ENCODE peak calls at places on chromosomes 11 and 22, in nine cellular contexts. R is caudate nucleus; H is activated T-cell treated with anti-CD3 and anti-CD28 coated beads, Interleukin-2, amount 50 U/mL, for 72 hours; C is T-helper 17 cell; L is Caco-2; K is neuronal stem cell; Q is central memory CD4-positive, alpha-beta T cell; F is NCI-H1417 treated with DMSO at 0.1 percent for 48 hours; I is activated T-helper 1 cell treated with anti-CD3 and anti-CD28 coated beads, Interleukin-2, amount 50 U/mL, for 16 hours. S is an unnamed sample.

GRCh38 chr11:116529681-116530080 is 243.1 kb downstream of the BUD13 start:
- DNase-seq in Q (no peak), H (no peak), L (no peak), C (no peak), K (no peak), F (no peak), R (no peak), I (no peak), S (no peak)

GRCh38 chr22:25404556-25404922 is 159.9 kb upstream of the GRK3 start:
- DNase-seq in L (peak), C (no peak), Q (no peak), R (no peak), K (no peak), H (peak), I (no peak), F (no peak), S (no peak)

GRCh38 chr11:2039198-2039759 is 41.6 kb upstream of the H19 start:
- DNase-seq in K (no peak), H (no peak), I (no peak), Q (no peak), R (no peak), F (no peak), L (no peak), C (no peak), S (no peak)

GRCh38 chr11:12900496-12900895 is 108.6 kb upstream of the RASSF10 start:
- DNase-seq in H (no peak), R (no peak), C (no peak), Q (no peak), F (no peak), L (no peak), I (no peak), K (no peak), S (no peak)

GRCh38 chr22:27107824-27108223 is 450.4 kb downstream of the MIAT start:
- DNase-seq in I (no peak), C (no peak), R (no peak), L (no peak), H (no peak), K (no peak), Q (no peak), F (no peak), S (no peak)

GRCh38 chr11:129731316-129731715 is 84.3 kb upstream of the TMEM45B start:
- DNase-seq in H (no peak), K (no peak), L (no peak), I (no peak), R (no peak), F (no peak), Q (no peak), C (no peak), S (no peak)

GRCh38 chr11:15969281-15969680 is 387.1 kb downstream of the SOX6 start:
- DNase-seq in K (no peak), Q (no peak), C (no peak), F (no peak), R (peak), L (peak), I (no peak), H (no peak), S (no peak)

GRCh38 chr11:101407324-101407723 is 176.5 kb downstream of the TRPC6 start:
- DNase-seq in R (no peak), I (no peak), F (no peak), H (no peak), C (no peak), L (no peak), Q (no peak), K (no peak), S (no peak)

GRCh38 chr11:60951909-60952741 is at the start of gene SLC15A3:
- DNase-seq in Q (no peak), K (no peak), C (no peak), L (no peak), R (no peak), I (no peak), H (peak), F (no peak), S (no peak)

GRCh38 chr11:121508449-121508848 is 55.7 kb upstream of the SORL1-AS1 start:
- DNase-seq in I (no peak), C (no peak), Q (no peak), R (peak), H (no peak), F (no peak), L (no peak), K (peak), S (no peak)

GRCh38 chr11:35548925-35549561 is 23.6 kb upstream of the PAMR1 start:
- DNase-seq in L (no peak), I (no peak), R (no peak), F (no peak), Q (no peak), H (no peak), C (no peak), K (peak), S (no peak)

GRCh38 chr22:48197189-48197690 is 1434.8 kb downstream of the TBC1D22A start:
- DNase-seq in F (no peak), K (no peak), I (no peak), C (no peak), Q (no peak), R (no peak), L (no peak), H (no peak), S (no peak)

GRCh38 chr11:59206635-59207034 is 6.1 kb downstream of the MPEG1 start:
- DNase-seq in L (peak), H (no peak), I (no peak), Q (no peak), C (no peak), K (no peak), F (no peak), R (peak), S (peak)

GRCh38 chr11:76602431-76602861 is 68.1 kb downstream of the LRRC32 start:
- DNase-seq in I (no peak), C (no peak), H (no peak), L (no peak), Q (no peak), F (no peak), K (no peak), R (no peak), S (no peak)

GRCh38 chr11:14029971-14030531 is 67.5 kb downstream of the SPON1 start:
- DNase-seq in C (no peak), K (no peak), Q (no peak), R (no peak), H (no peak), L (no peak), I (no peak), F (no peak), S (no peak)

GRCh38 chr11:64203421-64204079 is 3.0 kb upstream of the FERMT3 start:
- DNase-seq in H (no peak), K (no peak), R (no peak), L (no peak), C (no peak), F (no peak), I (no peak), Q (no peak), S (no peak)

GRCh38 chr11:106021181-106021966 is 666 bp downstream of the MSANTD4 start:
- DNase-seq in R (no peak), L (no peak), C (no peak), K (no peak), H (no peak), I (no peak), F (no peak), Q (no peak), S (no peak)

GRCh38 chr11:72591785-72592490 is 82.3 kb downstream of the PDE2A start:
- DNase-seq in K (no peak), L (no peak), Q (peak), I (no peak), H (peak), C (no peak), R (peak), F (peak), S (no peak)

GRCh38 chr22:20427104-20427944 is 10.3 kb downstream of the SCARF2 start:
- DNase-seq in Q (no peak), K (no peak), R (no peak), H (no peak), C (no peak), I (no peak), F (no peak), L (no peak), S (no peak)

GRCh38 chr11:62033191-62034044 is 66.0 kb upstream of the FTH1 start:
- DNase-seq in Q (no peak), R (no peak), I (no peak), L (no peak), F (no peak), C (no peak), K (no peak), H (no peak), S (no peak)

GRCh38 chr11:76236092-76237026 is 30.1 kb upstream of the WNT11 start:
- DNase-seq in L (peak), H (no peak), C (no peak), F (no peak), R (peak), Q (peak), I (no peak), K (no peak), S (peak)

GRCh38 chr11:107859459-107860239 is 1.1 kb upstream of the SLC35F2 start:
- DNase-seq in R (no peak), L (peak), F (no peak), K (no peak), Q (no peak), H (peak), C (no peak), I (no peak), S (no peak)

GRCh38 chr11:112805658-112806057 is 155.6 kb upstream of the NCAM1 start:
- DNase-seq in Q (no peak), I (no peak), L (no peak), R (no peak), H (no peak), K (no peak), F (peak), C (no peak), S (no peak)

GRCh38 chr22:45164217-45165123 is 745 bp downstream of the NUP50 start:
- DNase-seq in H (peak), R (no peak), L (peak), C (peak), F (no peak), I (no peak), K (peak), Q (peak), S (no peak)

GRCh38 chr22:25353516-25354445 is 134.3 kb downstream of the CRYBB2 start:
- DNase-seq in H (no peak), C (no peak), K (no peak), I (no peak), L (no peak), F (no peak), R (no peak), Q (no peak), S (no peak)

GRCh38 chr11:27495710-27496300 is 10.8 kb downstream of the LIN7C start:
- DNase-seq in H (no peak), Q (no peak), C (no peak), K (no peak), R (no peak), I (no peak), F (no peak), L (no peak), S (no peak)

GRCh38 chr11:117614695-117615094 is 182.3 kb downstream of the DSCAML1 start:
- DNase-seq in C (no peak), I (no peak), K (no peak), H (no peak), Q (no peak), R (no peak), F (no peak), L (peak), S (no peak)

GRCh38 chr11:66338276-66339162 is 2.3 kb upstream of the RIN1 start:
- DNase-seq in R (no peak), I (no peak), C (no peak), H (no peak), K (no peak), L (no peak), F (no peak), Q (no peak), S (no peak)

GRCh38 chr22:24001314-24001713 is 3.9 kb downstream of the GSTT4 start:
- DNase-seq in Q (no peak), I (no peak), C (no peak), K (no peak), L (no peak), H (no peak), F (no peak), R (no peak), S (no peak)

GRCh38 chr11:43367382-43368178 is 8.9 kb downstream of the TTC17 start:
- DNase-seq in F (no peak), K (no peak), Q (no peak), I (no peak), C (no peak), L (no peak), H (no peak), R (no peak), S (no peak)

GRCh38 chr11:34757026-34757451 is 136.1 kb downstream of the EHF start:
- DNase-seq in K (no peak), F (no peak), C (no peak), H (no peak), Q (no peak), R (no peak), L (no peak), I (no peak), S (no peak)

GRCh38 chr11:112334381-112334780 is 73.7 kb upstream of the PLET1 start:
- DNase-seq in R (no peak), L (no peak), I (no peak), H (no peak), K (no peak), C (no peak), Q (no peak), F (no peak), S (no peak)

GRCh38 chr11:45028921-45029680 is 78.4 kb upstream of the TP53I11 start:
- DNase-seq in C (no peak), H (no peak), F (no peak), L (no peak), I (no peak), Q (no peak), R (no peak), K (no peak), S (peak)

GRCh38 chr11:19766206-19766605 is 53.6 kb downstream of the NAV2 start:
- DNase-seq in I (no peak), F (no peak), H (no peak), K (no peak), C (no peak), R (no peak), L (no peak), Q (no peak), S (no peak)

GRCh38 chr11:128621491-128622136 is 34.3 kb upstream of the ETS1 start:
- DNase-seq in F (no peak), L (no peak), C (no peak), H (no peak), K (no peak), I (no peak), R (no peak), Q (no peak), S (no peak)

GRCh38 chr22:28054622-28054871 is 135.5 kb upstream of the PITPNB start:
- DNase-seq in F (no peak), R (no peak), H (no peak), K (no peak), L (no peak), I (no peak), Q (no peak), C (no peak), S (no peak)

GRCh38 chr11:33829430-33830141 is 55.3 kb upstream of the FBXO3 start:
- DNase-seq in F (no peak), Q (peak), L (peak), I (peak), K (peak), C (peak), R (peak), H (peak), S (peak)

GRCh38 chr22:19292262-19293230 is 1.0 kb upstream of the CLTCL1 start:
- DNase-seq in R (no peak), I (no peak), C (no peak), Q (no peak), K (no peak), F (no peak), L (no peak), H (no peak), S (peak)

S was measured in NCI-H2227 treated with DMSO at 0.1 percent for 48 hours.